ENCODE peak calls at places on chromosomes 3 and 15, in seven cellular contexts. X is ovary, F is GM12878, G is K562, R is SJSA1, J is esophagus squamous epithelium, S is GM23248. Y is an unnamed sample.
A peak's percentile ranks its signal among the peaks of the same experiment; 100 is the strongest.

GRCh38 chr15:75178171-75178937 is 23.3 kb upstream of the C15orf39 start:
- DNase-seq in S (peak; percentile 51), J (no peak), G (peak; percentile 81), R (peak; percentile 40), F (no peak), X (peak; percentile 60), Y (no peak)

GRCh38 chr3:101876142-101876541 is 26.8 kb downstream of the NFKBIZ start:
- DNase-seq in F (no peak), G (no peak), R (no peak), X (no peak), J (no peak), S (no peak), Y (no peak)

GRCh38 chr15:28984421-28985375 is 98.9 kb downstream of the APBA2 start:
- DNase-seq in J (no peak), S (peak; percentile 9), R (peak; percentile 80), G (peak; percentile 36), F (no peak), X (peak; percentile 35), Y (no peak)

GRCh38 chr3:14548321-14548729 is 8.2 kb upstream of the GRIP2 start:
- DNase-seq in J (no peak), S (peak; percentile 70), R (peak; percentile 66), F (no peak), G (peak; percentile 78), X (peak; percentile 79), Y (peak; percentile 69)

GRCh38 chr3:77887611-77888010 is 847.7 kb downstream of the ROBO2 start:
- DNase-seq in S (no peak), R (no peak), G (no peak), F (no peak), J (no peak), X (no peak), Y (no peak)

GRCh38 chr3:59809750-59810444 is 760.1 kb upstream of the CFAP20DC start:
- DNase-seq in F (no peak), J (no peak), G (no peak), X (no peak), S (peak; percentile 55), R (no peak), Y (peak; percentile 39)

GRCh38 chr3:78571486-78571885 is 1196.3 kb downstream of the ROBO1 start:
- DNase-seq in J (no peak), S (no peak), X (no peak), F (no peak), R (no peak), G (no peak), Y (no peak)

GRCh38 chr3:192481638-192482037 is 245.7 kb downstream of the FGF12 start:
- DNase-seq in J (no peak), F (no peak), S (peak; percentile 61), X (no peak), G (no peak), R (no peak), Y (no peak)

GRCh38 chr15:101110681-101111569 is 140.9 kb downstream of the CHSY1 start:
- DNase-seq in X (no peak), F (no peak), R (no peak), G (no peak), J (no peak), S (no peak), Y (no peak)

GRCh38 chr15:73385205-73385604 is 16.4 kb upstream of the HCN4 start:
- DNase-seq in G (no peak), F (no peak), J (no peak), R (no peak), S (no peak), X (no peak), Y (no peak)

GRCh38 chr15:76239786-76240185 is 71.5 kb downstream of the ETFA start:
- DNase-seq in G (no peak), S (peak; percentile 26), R (no peak), J (no peak), F (no peak), X (no peak), Y (no peak)

GRCh38 chr15:82549199-82549665 is 9.0 kb upstream of the RPS17 start:
- DNase-seq in R (no peak), X (no peak), J (no peak), S (no peak), G (peak; percentile 60), F (no peak), Y (no peak)

GRCh38 chr15:40006646-40007045 is 32.3 kb downstream of the SRP14 start:
- DNase-seq in R (peak; percentile 54), J (no peak), X (no peak), F (no peak), G (no peak), S (peak; percentile 83), Y (no peak)

GRCh38 chr3:193301441-193301840 is 60.4 kb downstream of the PLAAT1 start:
- DNase-seq in R (no peak), X (no peak), J (no peak), F (no peak), G (no peak), S (peak; percentile 30), Y (no peak)

GRCh38 chr15:98009967-98010366 is 49.5 kb downstream of the ARRDC4 start:
- DNase-seq in R (no peak), F (no peak), J (no peak), S (no peak), X (no peak), G (no peak), Y (no peak)

GRCh38 chr15:70111203-70112017 is 13.7 kb upstream of the TLE3 start:
- DNase-seq in X (peak; percentile 84), S (peak; percentile 67), J (no peak), G (peak; percentile 83), R (peak; percentile 63), F (no peak), Y (peak; percentile 85)

GRCh38 chr3:113008117-113008516 is 17.3 kb downstream of the GTPBP8 start:
- DNase-seq in J (no peak), G (no peak), F (no peak), S (peak; percentile 80), X (no peak), R (no peak), Y (no peak)

GRCh38 chr15:74531144-74531811 is 9.7 kb upstream of the ARID3B start:
- DNase-seq in J (no peak), S (peak; percentile 78), X (no peak), R (peak; percentile 91), G (no peak), F (no peak), Y (no peak)

DNA sequence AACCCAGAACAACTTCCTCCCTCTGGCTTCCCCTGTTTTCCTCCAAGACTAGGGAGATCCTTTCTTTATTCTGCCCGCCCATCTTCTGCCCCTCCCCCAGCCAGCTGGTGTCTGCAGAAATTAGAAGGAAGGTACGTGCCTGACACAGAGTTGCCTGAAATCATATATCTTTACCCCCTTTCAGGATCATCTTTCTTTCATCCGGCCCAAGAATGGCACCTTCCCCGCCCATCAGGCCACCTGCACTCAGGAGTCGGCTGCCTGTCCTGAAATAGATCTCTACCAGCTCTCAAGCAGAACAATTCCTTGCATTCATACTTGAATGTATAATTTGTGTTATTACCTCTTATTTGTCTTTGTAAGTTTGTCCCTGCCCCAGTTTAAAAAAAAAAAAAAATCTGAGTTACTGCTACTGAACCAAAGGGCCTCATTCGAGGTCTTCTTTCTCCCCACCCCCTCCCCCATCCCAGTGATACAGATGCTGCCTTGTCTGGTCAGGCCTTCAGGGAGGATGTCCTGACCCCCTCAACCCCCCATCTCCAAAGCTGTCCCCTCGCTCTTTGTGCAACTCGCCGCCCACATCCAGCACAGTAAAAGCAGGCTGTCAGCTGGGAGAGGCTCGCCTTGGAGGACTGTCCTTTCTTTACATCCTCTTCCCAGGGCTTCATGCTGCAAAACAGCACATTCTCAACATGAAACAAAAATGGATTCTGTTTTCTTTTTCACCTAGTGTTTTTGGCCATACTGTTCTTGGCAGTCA is 133.5 kb downstream of the VGLL4 start:
- DNase-seq in J (no peak), G (peak; percentile 28), R (no peak), S (no peak), F (no peak), X (no peak), Y (no peak)
- H3K4me3 ChIP-seq in J (no peak overlapping the region), G (no peak overlapping the region), R (no peak overlapping the region), S (peak overlapping the region; percentile 29), F (no peak overlapping the region), X (no peak overlapping the region), Y (no peak overlapping the region)

GRCh38 chr3:3817870-3818269 is 18.6 kb downstream of the LRRN1 start:
- DNase-seq in R (no peak), G (no peak), S (no peak), F (no peak), J (no peak), X (no peak), Y (no peak)
- H3K4me1 ChIP-seq in R (no peaks in the 10 kb centered on the region), G (no peaks in the 10 kb centered on the region), S (no peaks in the 10 kb centered on the region), F (no peaks in the 10 kb centered on the region), J (no peaks in the 10 kb centered on the region), X (no peaks in the 10 kb centered on the region), Y (no peaks in the 10 kb centered on the region)

DNA sequence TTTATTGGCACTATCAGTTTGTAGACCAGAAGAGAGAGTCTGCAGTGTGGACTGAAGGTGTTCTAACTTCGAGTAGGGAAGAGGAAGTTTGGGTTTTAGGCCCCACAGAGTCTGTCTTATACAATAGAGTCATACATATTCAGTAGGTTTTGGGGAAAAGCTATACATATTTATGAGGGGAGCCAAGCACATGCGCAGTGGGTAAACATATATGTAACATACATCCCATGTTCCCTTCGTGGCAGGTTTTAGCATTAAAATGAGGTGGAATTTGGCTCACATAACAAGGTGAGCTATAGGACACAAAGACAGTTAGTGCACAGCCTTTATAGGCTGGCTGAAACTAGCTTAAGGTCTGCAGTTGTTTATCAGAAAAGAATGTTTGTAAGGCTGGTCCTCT is 4.9 kb downstream of the GALK2 start:
- DNase-seq in R (no peak), G (peak; percentile 30), X (no peak), F (no peak), S (no peak), J (no peak), Y (no peak)
- H3K27ac ChIP-seq in R (no peak overlapping the region), G (peak overlapping the region; percentile 12), X (no peak overlapping the region), F (no peak overlapping the region), S (no peak overlapping the region), J (no peak overlapping the region), Y (peak overlapping the region; percentile 41)

GRCh38 chr3:196643201-196643749 is 3.8 kb downstream of the NRROS start:
- DNase-seq in S (no peak), G (no peak), X (no peak), J (no peak), R (no peak), F (peak; percentile 98), Y (no peak)
- H3K4me3 ChIP-seq in S (no peak overlapping the region), G (no peak overlapping the region), X (no peak overlapping the region), J (no peak overlapping the region), R (no peak overlapping the region), F (peak overlapping the region; percentile 2), Y (no peak overlapping the region)

Y was measured in small intestine.